ENCODE peak calls at places on chromosomes 4 and X, in six cellular contexts. E is mammary epithelial cell, D is HCT116, N is fibroblast of lung, F is neural progenitor cell, M is HepG2. Y is an unnamed sample.

GRCh38 chr4:13329963-13330362 is 154.2 kb downstream of the RAB28 start:
- DNase-seq in E (peak), D (peak), N (peak), F (no peak), M (no peak), Y (no peak)

GRCh38 chrX:2147928-2148327 is 352.8 kb downstream of the DHRSX start:
- DNase-seq in E (no peak), D (no peak), N (no peak), F (no peak), M (no peak), Y (no peak)

GRCh38 chr4:152713951-152714705 is 34.3 kb upstream of the TMEM154 start:
- DNase-seq in E (no peak), D (no peak), N (no peak), F (no peak), M (no peak), Y (no peak)

GRCh38 chr4:87121332-87122065 is 98.9 kb downstream of the KLHL8 start:
- DNase-seq in E (peak), D (no peak), N (peak), F (no peak), M (no peak), Y (no peak)

GRCh38 chrX:12805333-12805732 is 14.1 kb downstream of the PRPS2 start:
- DNase-seq in E (no peak), D (no peak), N (no peak), F (no peak), M (no peak), Y (no peak)

GRCh38 chr4:107215222-107215621 is 179.1 kb upstream of the DKK2 start:
- DNase-seq in E (no peak), D (no peak), N (no peak), F (no peak), M (peak), Y (no peak)

GRCh38 chrX:19904778-19905367 is 17.5 kb upstream of the SH3KBP1 start:
- DNase-seq in E (peak), D (peak), N (peak), F (peak), M (peak), Y (peak)

GRCh38 chr4:153260553-153261306 is 56.5 kb downstream of the TRIM2 start:
- DNase-seq in E (no peak), D (no peak), N (no peak), F (no peak), M (no peak), Y (no peak)

GRCh38 chr4:168564024-168564423 is 67.2 kb downstream of the PALLD start:
- DNase-seq in E (no peak), D (no peak), N (no peak), F (no peak), M (no peak), Y (no peak)

GRCh38 chr4:129968778-129969177 is 872.8 kb downstream of the C4orf33 start:
- DNase-seq in E (no peak), D (no peak), N (no peak), F (no peak), M (no peak), Y (peak)

GRCh38 chr4:25377572-25377882 is 464 bp downstream of the ANAPC4 start:
- DNase-seq in E (peak), D (no peak), N (no peak), F (no peak), M (no peak), Y (no peak)

GRCh38 chr4:7679431-7679830 is 244.7 kb upstream of the PSAPL1 start:
- DNase-seq in E (no peak), D (no peak), N (no peak), F (no peak), M (no peak), Y (no peak)

GRCh38 chrX:63475200-63475599 is 124.1 kb upstream of the SPIN4 start:
- DNase-seq in E (no peak), D (peak), N (no peak), F (peak), M (no peak), Y (peak)

GRCh38 chr4:55017406-55017805 is 108.0 kb downstream of the KDR start:
- DNase-seq in E (peak), D (no peak), N (no peak), F (no peak), M (no peak), Y (no peak)

GRCh38 chr4:83266689-83267088 is 17.9 kb downstream of the COQ2 start:
- DNase-seq in E (no peak), D (no peak), N (peak), F (no peak), M (no peak), Y (no peak)

GRCh38 chrX:51494409-51494808 is 2.0 kb downstream of the NUDT11 start:
- DNase-seq in E (no peak), D (no peak), N (no peak), F (no peak), M (no peak), Y (no peak)

GRCh38 chrX:11944486-11944885 is 186.4 kb downstream of the MSL3 start:
- DNase-seq in E (peak), D (no peak), N (peak), F (peak), M (no peak), Y (no peak)

GRCh38 chr4:4845027-4845426 is 14.4 kb upstream of the MSX1 start:
- DNase-seq in E (no peak), D (no peak), N (no peak), F (no peak), M (no peak), Y (no peak)

GRCh38 chr4:86155766-86156165 is 204.1 kb downstream of the MAPK10 start:
- DNase-seq in E (peak), D (no peak), N (no peak), F (no peak), M (no peak), Y (no peak)

GRCh38 chr4:81685105-81685504 is 213.4 kb upstream of the RASGEF1B start:
- DNase-seq in E (no peak), D (no peak), N (peak), F (no peak), M (no peak), Y (no peak)

GRCh38 chrX:124829930-124830329 is 483.6 kb downstream of the SH2D1A start:
- DNase-seq in E (no peak), D (no peak), N (no peak), F (no peak), M (no peak), Y (no peak)

GRCh38 chr4:138948918-138949317 is 66.7 kb upstream of the NOCT start:
- DNase-seq in E (peak), D (no peak), N (peak), F (no peak), M (no peak), Y (no peak)

GRCh38 chrX:65821721-65822496 is 154.5 kb downstream of the MSN start:
- DNase-seq in E (no peak), D (no peak), N (no peak), F (no peak), M (no peak), Y (no peak)

GRCh38 chrX:45747905-45748304 is 547.2 kb upstream of the DIPK2B start:
- DNase-seq in E (peak), D (no peak), N (peak), F (no peak), M (no peak), Y (no peak)

GRCh38 chrX:155757366-155757765 is 123.8 kb upstream of the VAMP7 start:
- DNase-seq in E (no peak), D (no peak), N (no peak), F (no peak), M (no peak), Y (no peak)

GRCh38 chr4:83212041-83212851 is 72.4 kb downstream of the COQ2 start:
- DNase-seq in E (peak), D (no peak), N (no peak), F (no peak), M (no peak), Y (no peak)

GRCh38 chr4:78653655-78654054 is 102.1 kb downstream of the ANXA3 start:
- DNase-seq in E (no peak), D (no peak), N (peak), F (no peak), M (no peak), Y (no peak)

GRCh38 chr4:150867148-150867547 is 147.9 kb downstream of the LRBA start:
- DNase-seq in E (peak), D (peak), N (peak), F (peak), M (peak), Y (peak)

GRCh38 chr4:14415146-14415545 is 587.1 kb upstream of the CPEB2 start:
- DNase-seq in E (peak), D (no peak), N (peak), F (peak), M (no peak), Y (peak)

GRCh38 chrX:136767104-136767941 is 13.4 kb downstream of the ARHGEF6 start:
- DNase-seq in E (peak), D (no peak), N (peak), F (peak), M (peak), Y (no peak)

GRCh38 chr4:13881880-13882279 is 254.4 kb upstream of the BOD1L1 start:
- DNase-seq in E (no peak), D (no peak), N (no peak), F (no peak), M (no peak), Y (no peak)

GRCh38 chrX:44338361-44338760 is 5.1 kb downstream of the EFHC2 start:
- DNase-seq in E (no peak), D (no peak), N (no peak), F (no peak), M (no peak), Y (no peak)

GRCh38 chrX:21487832-21488231 is 113.6 kb downstream of the CNKSR2 start:
- DNase-seq in E (peak), D (no peak), N (peak), F (peak), M (peak), Y (no peak)

GRCh38 chr4:121278811-121279368 is 101.9 kb downstream of the QRFPR start:
- DNase-seq in E (peak), D (no peak), N (peak), F (no peak), M (no peak), Y (no peak)

GRCh38 chr4:95701500-95701899 is 138.4 kb upstream of the PDHA2 start:
- DNase-seq in E (peak), D (no peak), N (peak), F (no peak), M (no peak), Y (no peak)

GRCh38 chr4:182143086-182143821 is 99.9 kb upstream of the TENM3 start:
- DNase-seq in E (peak), D (no peak), N (peak), F (peak), M (no peak), Y (no peak)
- H2AFZ ChIP-seq in E (peak), D (no peak), N (no peak), F (peak), M (no peak), Y (no peak)

DNA sequence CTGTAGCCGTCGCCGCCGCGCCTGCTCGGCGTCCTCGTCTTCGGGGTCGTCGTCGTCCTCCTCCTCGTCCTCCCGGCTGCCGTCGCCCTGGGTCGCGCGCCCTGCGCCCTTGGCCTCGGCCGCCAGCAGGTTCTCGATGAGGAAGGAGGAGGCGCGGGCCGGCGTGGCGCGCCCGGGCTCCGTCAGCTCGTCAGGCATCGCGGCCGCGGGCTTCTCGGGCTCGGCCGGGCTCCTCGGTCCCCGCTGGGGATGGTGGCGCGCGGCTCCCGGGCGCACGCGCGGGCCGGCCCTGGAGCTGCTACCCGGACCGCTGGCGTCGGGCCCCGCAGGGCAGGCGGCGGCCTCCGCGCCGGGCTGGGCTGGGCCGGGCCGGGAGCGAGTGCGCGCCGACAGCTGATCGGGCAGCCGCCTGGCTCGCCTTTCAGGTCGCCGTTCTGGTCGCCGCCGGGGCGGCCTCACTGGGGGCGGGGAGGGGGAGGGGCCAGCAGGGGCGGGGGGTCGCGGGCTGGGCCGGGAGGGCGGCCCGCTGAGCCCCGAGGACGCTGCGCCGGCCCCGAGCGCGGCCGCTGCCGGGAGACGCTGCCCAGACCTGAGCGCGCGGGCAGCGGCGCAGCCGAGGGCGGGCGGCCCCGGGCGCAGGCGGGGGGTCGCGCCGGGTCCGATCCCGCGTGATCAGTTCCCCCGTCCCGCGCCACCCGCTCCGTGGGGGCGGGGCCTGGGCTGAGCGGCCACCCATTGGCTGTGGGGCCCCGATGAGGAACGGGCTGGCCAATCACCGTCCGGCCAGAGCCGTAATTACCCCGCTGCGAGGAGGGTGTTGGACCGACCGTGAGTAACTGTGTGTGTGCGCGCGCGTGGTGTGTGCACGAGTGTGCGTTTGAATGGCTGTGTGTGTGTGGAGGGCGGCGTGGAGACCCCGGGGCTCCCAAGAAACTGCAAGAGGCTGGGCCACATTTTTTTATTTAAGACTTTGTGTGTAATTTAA is at the start of gene HMX1:
- DNase-seq in E (no peak), D (no peak), N (no peak), F (peak), M (no peak), Y (no peak)
- TF ChIP-seq EZH2 in E (no peak), D (no peak), N (no peak), F (peak), M (no peak), Y (no peak)

DNA sequence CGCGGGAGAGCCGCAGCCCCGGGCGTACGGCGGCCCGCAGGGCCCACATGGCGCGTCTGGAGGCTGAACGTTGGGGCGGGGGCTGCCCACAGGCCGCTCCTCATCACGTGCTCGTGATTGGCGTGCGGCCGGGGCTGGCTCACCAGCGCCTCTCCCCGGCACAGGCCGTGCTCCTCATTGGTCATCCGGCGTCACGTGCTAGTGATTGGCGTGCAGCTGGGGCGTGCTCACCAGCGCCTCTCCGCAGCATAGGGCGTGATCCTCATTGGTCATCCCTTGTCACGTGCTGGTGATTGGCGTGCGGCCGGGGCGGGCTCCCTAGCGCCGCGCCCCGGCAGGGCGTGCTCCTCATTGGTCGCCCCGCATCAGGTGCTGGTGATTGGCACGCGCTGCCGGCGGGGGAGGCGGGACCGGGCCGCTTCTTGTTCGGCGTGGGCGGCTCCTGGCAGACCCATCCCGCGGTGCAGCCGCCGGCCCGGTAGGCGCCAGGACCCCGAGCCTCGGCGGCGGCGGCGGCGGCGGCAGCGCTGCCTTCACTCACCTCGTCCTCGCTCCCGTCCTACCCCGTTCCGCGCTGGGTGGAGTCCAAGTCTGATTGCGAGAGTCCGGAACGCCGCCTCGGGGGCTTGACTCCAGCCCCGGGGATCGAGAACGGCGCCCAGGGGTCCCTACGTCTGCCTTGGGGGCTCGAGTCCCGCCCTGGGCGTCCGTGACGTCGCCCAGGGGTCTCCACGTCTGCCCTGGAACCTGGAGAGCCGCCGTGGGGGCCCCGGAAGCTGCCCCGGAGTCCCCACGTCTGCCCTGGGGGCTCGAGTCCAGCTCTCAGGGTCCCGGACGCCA is at the start of gene GTPBP6:
- DNase-seq in E (peak), D (peak), N (peak), F (peak), M (peak), Y (peak)
- TF ChIP-seq CTCF in E (peak), D (no peak), N (peak), F (no peak), M (peak), Y (peak)

GRCh38 chrX:79081895-79082512 is 62.5 kb upstream of the GPR174 start:
- DNase-seq in E (peak), D (no peak), N (peak), F (peak), M (no peak), Y (peak)
- H2AFZ ChIP-seq in E (no peak), D (no peak), N (no peak), F (no peak), M (no peak), Y (peak)

DNA sequence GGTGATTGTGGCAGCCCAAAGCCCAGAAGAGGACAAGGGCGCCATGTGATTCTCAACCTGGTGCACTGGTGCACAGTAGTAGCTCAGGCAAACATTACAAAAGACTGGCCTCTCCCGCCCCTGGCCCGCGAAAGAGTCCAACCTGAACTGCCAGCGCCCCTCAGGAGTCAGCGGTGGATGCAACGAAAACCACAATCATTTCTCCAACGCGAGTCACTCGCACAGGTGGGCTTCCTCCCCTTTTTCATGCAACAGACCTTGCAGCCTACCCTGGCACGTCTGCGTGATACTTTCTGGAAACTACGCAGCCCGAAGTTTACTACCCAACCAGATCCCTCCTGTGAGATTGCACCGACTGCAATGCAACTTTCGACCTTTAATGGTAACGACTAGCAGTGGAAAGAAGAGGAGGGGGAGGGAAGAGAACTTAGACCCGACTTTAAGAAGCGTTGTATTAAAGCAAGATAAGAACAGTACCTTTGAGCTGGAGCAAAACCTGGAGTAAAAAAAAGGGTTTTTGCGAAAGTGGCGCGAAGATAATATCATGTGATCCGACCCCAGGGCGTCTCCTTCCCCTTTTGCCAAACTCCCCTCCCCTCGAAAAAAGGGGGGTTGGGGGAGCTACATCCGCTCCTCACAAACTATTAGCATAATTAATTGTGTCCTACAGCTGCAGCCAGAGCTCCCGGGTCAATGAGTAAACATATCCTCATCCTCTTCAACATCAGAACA is 63.3 kb upstream of the CCDC160 start:
- DNase-seq in E (no peak), D (no peak), N (no peak), F (peak), M (no peak), Y (peak)
- TF ChIP-seq EZH2 in E (peak), D (no peak), N (peak), F (no peak), M (no peak), Y (no peak)

DNA sequence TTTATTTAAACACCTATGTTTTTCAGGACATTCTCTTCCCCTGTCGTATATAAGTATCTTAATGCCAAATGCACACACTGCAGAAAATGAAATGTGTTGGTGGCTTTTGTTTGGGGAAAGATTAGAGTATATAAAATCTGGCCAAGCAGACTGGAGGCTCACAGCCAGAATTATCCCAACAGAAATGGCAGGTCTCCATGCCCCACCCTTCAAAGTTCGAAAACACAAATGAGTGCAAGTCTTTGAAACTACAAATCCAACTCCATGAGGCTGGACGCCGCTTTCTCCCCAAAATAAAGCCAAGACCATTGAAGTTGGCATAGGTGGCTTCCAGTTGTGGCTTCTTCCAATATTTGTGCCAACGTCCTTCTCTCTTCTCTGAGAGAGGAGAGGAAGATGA is 72.0 kb downstream of the APBB2 start:
- DNase-seq in E (no peak), D (no peak), N (no peak), F (no peak), M (no peak), Y (no peak)
- TF ChIP-seq CTCF in E (no peak), D (no peak), N (no peak), F (no peak), M (no peak), Y (no peak)

Y was measured in DND-41.